ENCODE peak calls at places on chromosomes 3 and 15, in ten cellular contexts. K is tibial artery; F is B cell; X is left lung; S is body of pancreas; D is CD4-positive, alpha-beta T cell; P is HFFc6; Y is CD8-positive, alpha-beta T cell; Q is GM13976; U is brain microvascular endothelial cell. L is an unnamed sample.

GRCh38 chr3:62373215-62373614 is at the start of gene FEZF2:
- DNase-seq in K (no peak), F (no peak), X (no peak), S (no peak), D (no peak), P (no peak), Y (no peak), Q (peak), U (no peak), L (no peak)

GRCh38 chr15:61185759-61186158 is 43.3 kb downstream of the RORA start:
- DNase-seq in K (no peak), F (no peak), X (no peak), S (no peak), D (no peak), P (no peak), Y (no peak), Q (no peak), U (no peak), L (no peak)

GRCh38 chr15:63350178-63350621 is 31.4 kb downstream of the CA12 start:
- DNase-seq in K (peak), F (no peak), X (no peak), S (peak), D (no peak), P (no peak), Y (no peak), Q (no peak), U (no peak), L (no peak)

GRCh38 chr3:101124125-101124524 is 130.9 kb upstream of the ABI3BP start:
- DNase-seq in K (no peak), F (no peak), X (no peak), S (no peak), D (no peak), P (peak), Y (no peak), Q (no peak), U (no peak), L (no peak)

GRCh38 chr15:38612159-38612863 is 47.7 kb upstream of the RASGRP1 start:
- DNase-seq in K (no peak), F (no peak), X (no peak), S (no peak), D (no peak), P (no peak), Y (no peak), Q (no peak), U (no peak), L (no peak)

GRCh38 chr3:61563614-61564404 is 2.4 kb downstream of the PTPRG start:
- DNase-seq in K (no peak), F (no peak), X (no peak), S (peak), D (no peak), P (no peak), Y (no peak), Q (peak), U (no peak), L (no peak)

GRCh38 chr3:163924600-163924999 is 1153.7 kb downstream of the SI start:
- DNase-seq in K (no peak), F (no peak), X (no peak), S (no peak), D (no peak), P (no peak), Y (no peak), Q (no peak), U (no peak), L (no peak)

GRCh38 chr3:141830508-141830907 is 45.9 kb upstream of the ATP1B3 start:
- DNase-seq in K (no peak), F (no peak), X (no peak), S (no peak), D (no peak), P (no peak), Y (no peak), Q (no peak), U (no peak), L (no peak)

GRCh38 chr3:141950572-141951493 is 74.4 kb downstream of the ATP1B3 start:
- DNase-seq in K (no peak), F (no peak), X (no peak), S (no peak), D (no peak), P (no peak), Y (no peak), Q (no peak), U (no peak), L (no peak)

GRCh38 chr15:63778800-63779199 is 54.9 kb downstream of the HERC1 start:
- DNase-seq in K (no peak), F (no peak), X (no peak), S (no peak), D (no peak), P (no peak), Y (no peak), Q (no peak), U (no peak), L (no peak)

GRCh38 chr3:32451049-32451659 is 51.5 kb downstream of the CMTM6 start:
- DNase-seq in K (no peak), F (no peak), X (no peak), S (no peak), D (no peak), P (no peak), Y (no peak), Q (no peak), U (no peak), L (no peak)

GRCh38 chr3:138186803-138187295 is 252 bp upstream of the ARMC8 start:
- DNase-seq in K (peak), F (peak), X (peak), S (peak), D (peak), P (peak), Y (peak), Q (peak), U (peak), L (peak)

GRCh38 chr3:170485696-170486095 is 67.0 kb downstream of the CLDN11 start:
- DNase-seq in K (no peak), F (no peak), X (no peak), S (no peak), D (no peak), P (no peak), Y (no peak), Q (no peak), U (no peak), L (no peak)

GRCh38 chr3:70818145-70818544 is 505.7 kb upstream of the MDFIC2 start:
- DNase-seq in K (no peak), F (no peak), X (no peak), S (no peak), D (no peak), P (no peak), Y (no peak), Q (no peak), U (no peak), L (no peak)

GRCh38 chr15:66997212-66997611 is 68.2 kb upstream of the SMAD3 start:
- DNase-seq in K (no peak), F (no peak), X (no peak), S (no peak), D (no peak), P (peak), Y (no peak), Q (no peak), U (peak), L (no peak)

GRCh38 chr3:141539441-141540187 is 52.8 kb downstream of the RASA2 start:
- DNase-seq in K (no peak), F (no peak), X (no peak), S (no peak), D (no peak), P (no peak), Y (no peak), Q (no peak), U (no peak), L (no peak)

GRCh38 chr3:45612918-45613602 is 18.5 kb downstream of the LIMD1 start:
- DNase-seq in K (no peak), F (peak), X (no peak), S (no peak), D (no peak), P (no peak), Y (no peak), Q (peak), U (no peak), L (no peak)

GRCh38 chr3:55630280-55630920 is 143.3 kb upstream of the WNT5A start:
- DNase-seq in K (no peak), F (no peak), X (no peak), S (no peak), D (no peak), P (no peak), Y (no peak), Q (no peak), U (no peak), L (no peak)
- TF ChIP-seq CTCF in K (no peak), F (no peak), X (no peak), S (no peak), D (no peak), P (no peak), Y (no peak), Q (no peak), U (no peak), L (no peak)

GRCh38 chr15:98800437-98801233 is 152.3 kb downstream of the IGF1R start:
- DNase-seq in K (no peak), F (no peak), X (peak), S (peak), D (no peak), P (peak), Y (no peak), Q (no peak), U (peak), L (no peak)
- TF ChIP-seq CTCF in K (no peak), F (no peak), X (no peak), S (no peak), D (no peak), P (no peak), Y (no peak), Q (no peak), U (no peak), L (no peak)

GRCh38 chr3:16439848-16440708 is 73.4 kb downstream of the RFTN1 start:
- DNase-seq in K (no peak), F (no peak), X (no peak), S (no peak), D (no peak), P (no peak), Y (no peak), Q (no peak), U (no peak), L (no peak)
- TF ChIP-seq CTCF in K (no peak), F (no peak), X (no peak), S (no peak), D (no peak), P (no peak), Y (no peak), Q (no peak), U (no peak), L (no peak)

GRCh38 chr3:12495749-12496452 is 11.6 kb downstream of the TSEN2 start:
- DNase-seq in K (no peak), F (no peak), X (no peak), S (no peak), D (no peak), P (no peak), Y (no peak), Q (no peak), U (no peak), L (no peak)
- TF ChIP-seq CTCF in K (no peak), F (no peak), X (no peak), S (no peak), D (no peak), P (peak), Y (no peak), Q (no peak), U (peak), L (no peak)